ENCODE peak calls at places on chromosomes 6 and 20, in six cellular contexts. Z is brain microvascular endothelial cell, A is T-helper 1 cell, K is NCI-H69, E is tibial artery, C is HAP-1. S is an unnamed sample.

GRCh38 chr6:163748036-163748435 is 333.5 kb downstream of the QKI start:
- DNase-seq in C (no peak), Z (no peak), A (no peak), E (no peak), K (no peak), S (no peak)

GRCh38 chr6:15465212-15465611 is 197.6 kb downstream of the DTNBP1 start:
- DNase-seq in E (no peak), A (no peak), K (no peak), C (no peak), Z (peak; percentile 34), S (no peak)

GRCh38 chr20:58593880-58594473 is 57.1 kb upstream of the STX16 start:
- DNase-seq in E (no peak), A (no peak), C (peak; percentile 67), K (no peak), Z (no peak), S (no peak)

GRCh38 chr20:9617940-9618339 is 103.5 kb downstream of the LAMP5 start:
- DNase-seq in E (no peak), K (peak; percentile 80), A (no peak), C (no peak), Z (peak; percentile 61), S (no peak)

GRCh38 chr20:598133-598881 is 11.8 kb downstream of the TCF15 start:
- DNase-seq in C (no peak), K (no peak), A (no peak), Z (no peak), E (no peak), S (no peak)

GRCh38 chr6:130453230-130453629 is 87.4 kb downstream of the TMEM200A start:
- DNase-seq in C (no peak), E (no peak), A (no peak), Z (peak; percentile 90), K (no peak), S (no peak)

GRCh38 chr6:3761989-3762270 is 10.4 kb upstream of the PXDC1 start:
- DNase-seq in K (no peak), Z (no peak), E (no peak), A (no peak), C (no peak), S (no peak)

GRCh38 chr6:44135875-44136274 is 8.5 kb downstream of the TMEM63B start:
- DNase-seq in Z (no peak), C (no peak), K (no peak), E (no peak), A (no peak), S (no peak)

GRCh38 chr6:37029249-37029959 is 23.9 kb downstream of the FGD2 start:
- DNase-seq in Z (peak; percentile 81), A (peak; percentile 20), C (peak; percentile 79), E (peak; percentile 65), K (peak; percentile 68), S (no peak)

GRCh38 chr6:641225-641985 is 15.5 kb downstream of the HUS1B start:
- DNase-seq in E (no peak), K (no peak), Z (no peak), A (no peak), C (peak; percentile 15), S (no peak)

GRCh38 chr6:20706293-20707165 is 172.3 kb downstream of the CDKAL1 start:
- DNase-seq in A (no peak), C (no peak), E (no peak), K (peak; percentile 99), Z (no peak), S (no peak)

GRCh38 chr20:43492101-43492500 is 15.4 kb upstream of the L3MBTL1 start:
- DNase-seq in C (no peak), E (no peak), K (no peak), Z (no peak), A (no peak), S (no peak)

GRCh38 chr6:82017316-82017715 is 230.2 kb downstream of the IBTK start:
- DNase-seq in C (no peak), Z (peak; percentile 78), A (no peak), K (peak; percentile 63), E (peak; percentile 77), S (no peak)

GRCh38 chr20:36541227-36542018 is at the start of gene MYL9:
- DNase-seq in C (no peak), K (no peak), Z (peak; percentile 73), A (no peak), E (peak; percentile 96), S (no peak)

GRCh38 chr6:12324096-12324495 is 33.9 kb downstream of the EDN1 start:
- DNase-seq in A (no peak), K (no peak), E (no peak), C (no peak), Z (peak; percentile 69), S (no peak)

GRCh38 chr6:166997768-166998255 is 1.4 kb upstream of the CEP43 start:
- DNase-seq in A (peak; percentile 26), K (peak; percentile 81), Z (peak; percentile 76), C (peak; percentile 79), E (peak; percentile 28), S (peak; percentile 18)

GRCh38 chr6:42028234-42029061 is 21.9 kb upstream of the TAF8 start:
- DNase-seq in E (no peak), A (no peak), K (no peak), Z (peak; percentile 89), C (no peak), S (no peak)

GRCh38 chr6:32972353-32973143 is 4.2 kb downstream of the BRD2 start:
- DNase-seq in K (peak; percentile 75), C (peak; percentile 39), Z (no peak), E (no peak), A (no peak), S (peak; percentile 48)

GRCh38 chr20:3080939-3081388 is 3.6 kb downstream of the AVP start:
- DNase-seq in C (no peak), K (no peak), A (no peak), Z (no peak), E (peak; percentile 27), S (no peak)

GRCh38 chr20:44471481-44471882 is 4.2 kb upstream of the TTPAL start:
- DNase-seq in Z (no peak), K (no peak), C (no peak), A (no peak), E (no peak), S (no peak)

GRCh38 chr6:44224978-44225330 is 1.6 kb downstream of the SLC29A1 start:
- DNase-seq in Z (no peak), C (no peak), A (no peak), K (peak; percentile 33), E (no peak), S (no peak)

S was measured in T follicular helper cell.